ENCODE peak calls at places on chromosomes 7 and 10, in ten cellular contexts. C is M059J; F is renal cortical epithelial cell; R is cortex of kidney; L is HTR-8/SVneo; K is psoas muscle; G is Daoy; P is activated CD4-positive, CD25-positive, alpha-beta regulatory T cell; S is NCI-H2081; Y is lung microvascular endothelial cell. D is an unnamed sample.
A peak's percentile ranks its signal among the peaks of the same experiment; 100 is the strongest.

GRCh38 chr10:122245897-122246296 is 25.2 kb upstream of the BTBD16 start:
- DNase-seq in Y (no peak), R (no peak), P (no peak), K (no peak), L (no peak), S (no peak), F (no peak), G (no peak), C (no peak), D (no peak)

GRCh38 chr7:112892263-112892662 is 102.1 kb upstream of the TMEM168 start:
- DNase-seq in Y (no peak), L (no peak), P (no peak), F (peak; percentile 14), R (no peak), K (no peak), C (peak; percentile 77), S (no peak), G (peak; percentile 21), D (peak; percentile 49)

GRCh38 chr10:14302035-14302434 is 28.7 kb downstream of the FRMD4A start:
- DNase-seq in R (no peak), C (peak; percentile 19), P (no peak), Y (no peak), K (no peak), L (no peak), F (peak; percentile 35), S (no peak), G (no peak), D (peak; percentile 43)

GRCh38 chr10:132155723-132156381 is 30.9 kb upstream of the DPYSL4 start:
- DNase-seq in F (no peak), C (no peak), G (no peak), L (no peak), P (no peak), Y (no peak), S (no peak), R (no peak), K (peak; percentile 6), D (no peak)

GRCh38 chr7:8178353-8178752 is 83.6 kb downstream of the ICA1 start:
- DNase-seq in S (no peak), F (peak; percentile 45), R (no peak), L (no peak), G (no peak), P (no peak), Y (no peak), K (no peak), C (no peak), D (no peak)

GRCh38 chr10:104424719-104425118 is 71.1 kb downstream of the CFAP58 start:
- DNase-seq in F (no peak), C (peak; percentile 19), Y (no peak), L (no peak), R (no peak), K (no peak), S (no peak), G (no peak), P (no peak), D (peak; percentile 29)

GRCh38 chr7:108055541-108056135 is 52.7 kb upstream of the LAMB1 start:
- DNase-seq in C (no peak), Y (no peak), K (no peak), S (no peak), F (no peak), P (no peak), R (no peak), L (no peak), G (no peak), D (no peak)

GRCh38 chr7:28144266-28144665 is 36.3 kb downstream of the JAZF1 start:
- DNase-seq in G (no peak), C (no peak), F (no peak), L (no peak), R (no peak), P (no peak), K (no peak), S (peak; percentile 23), Y (peak; percentile 9), D (no peak)

GRCh38 chr7:132557489-132558044 is 18.7 kb downstream of the PLXNA4 start:
- DNase-seq in L (no peak), C (peak; percentile 73), Y (peak; percentile 71), P (no peak), R (no peak), F (peak; percentile 1), G (peak; percentile 59), K (no peak), S (peak; percentile 45), D (peak; percentile 65)

GRCh38 chr7:73909996-73910395 is 49.0 kb downstream of the TMEM270 start:
- DNase-seq in L (no peak), F (no peak), P (no peak), C (no peak), R (no peak), K (no peak), S (no peak), G (no peak), Y (no peak), D (no peak)

D was measured in RPMI7951.